ENCODE peak calls at places on chromosomes 11 and 22, in five cellular contexts. One of them, this sample, is unnamed.

GRCh38 chr22:50577697-50577986 is 585 bp downstream of the CPT1B start:
- DNase-seq in K562: no peak
- DNase-seq in GM12878: no peak
- DNase-seq in HepG2: no peak
- DNase-seq in H1: no peak
- DNase-seq in this sample: no peak

GRCh38 chr22:48705917-48706605 is 1121.6 kb downstream of the BRD1 start:
- DNase-seq in H1: no peak
- DNase-seq in HepG2: no peak
- DNase-seq in GM12878: no peak
- DNase-seq in K562: no peak
- DNase-seq in this sample: no peak

GRCh38 chr11:77821349-77821851 is 456 bp downstream of the AAMDC start:
- DNase-seq in K562: peak
- DNase-seq in H1: no peak
- DNase-seq in GM12878: no peak
- DNase-seq in HepG2: peak
- DNase-seq in this sample: no peak

GRCh38 chr22:48750282-48750681 is 1077.4 kb downstream of the BRD1 start:
- DNase-seq in GM12878: no peak
- DNase-seq in K562: no peak
- DNase-seq in HepG2: no peak
- DNase-seq in H1: no peak
- DNase-seq in this sample: no peak

GRCh38 chr11:133993107-133993506 is 36.3 kb upstream of the IGSF9B start:
- DNase-seq in HepG2: no peak
- DNase-seq in K562: no peak
- DNase-seq in H1: no peak
- DNase-seq in GM12878: no peak
- DNase-seq in this sample: no peak

GRCh38 chr11:68297812-68298658 is 14.4 kb upstream of the LRP5 start:
- DNase-seq in H1: peak
- DNase-seq in HepG2: peak
- DNase-seq in GM12878: no peak
- DNase-seq in K562: peak
- DNase-seq in this sample: peak

GRCh38 chr22:26671317-26672059 is 14.1 kb downstream of the MIAT start:
- DNase-seq in K562: no peak
- DNase-seq in H1: no peak
- DNase-seq in GM12878: peak
- DNase-seq in HepG2: no peak
- DNase-seq in this sample: no peak

GRCh38 chr22:32331918-32332725 is 25.5 kb upstream of the RFPL3 start:
- DNase-seq in H1: no peak
- DNase-seq in K562: no peak
- DNase-seq in GM12878: no peak
- DNase-seq in HepG2: no peak
- DNase-seq in this sample: no peak

GRCh38 chr11:25535462-25535861 is 796.5 kb upstream of the ANO3 start:
- DNase-seq in HepG2: no peak
- DNase-seq in K562: no peak
- DNase-seq in H1: no peak
- DNase-seq in GM12878: no peak
- DNase-seq in this sample: no peak

DNA sequence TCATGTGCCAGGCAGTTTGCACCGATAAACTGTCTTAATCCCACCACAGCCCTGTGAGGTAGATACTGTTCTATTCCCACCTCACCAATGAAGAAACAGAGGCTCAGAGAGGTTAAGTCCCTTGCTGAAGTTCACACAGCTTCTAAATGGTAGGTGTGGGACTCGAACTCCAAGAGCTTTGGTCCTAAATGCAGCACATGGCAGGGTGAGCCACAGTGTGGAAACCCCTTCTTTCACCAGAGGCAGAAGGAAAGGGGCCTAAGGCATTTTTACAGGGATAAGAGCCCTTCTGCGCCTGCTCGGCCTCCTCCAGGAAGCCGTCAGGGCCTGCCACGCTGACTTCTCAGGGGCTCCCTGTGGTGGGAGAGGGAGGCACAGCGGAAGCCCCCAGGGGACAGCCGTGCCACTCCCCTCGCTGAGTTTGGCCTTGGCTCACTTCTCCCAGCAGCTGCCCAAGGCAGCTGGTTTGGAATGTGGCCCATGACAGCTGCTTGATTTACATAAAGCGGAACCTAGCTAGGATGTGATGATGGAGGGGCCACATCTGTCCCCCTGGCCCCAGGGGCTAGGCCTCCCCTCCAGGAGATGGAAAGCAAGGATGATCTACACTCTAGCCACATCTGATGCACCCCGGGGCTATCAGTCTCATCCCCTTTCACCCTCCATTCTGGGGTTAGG is 35.4 kb downstream of the CD82 start:
- DNase-seq in H1: no peak
- DNase-seq in HepG2: no peak
- DNase-seq in K562: no peak
- DNase-seq in GM12878: no peak
- DNase-seq in this sample: no peak
- TF ChIP-seq POLR2A in H1: no peak
- TF ChIP-seq POLR2A in HepG2: no peak
- TF ChIP-seq POLR2A in K562: no peak
- TF ChIP-seq POLR2A in GM12878: no peak
- TF ChIP-seq POLR2A in this sample: no peak

GRCh38 chr22:19896665-19897355 is 42.1 kb upstream of the GNB1L start:
- DNase-seq in H1: no peak
- DNase-seq in K562: peak
- DNase-seq in GM12878: no peak
- DNase-seq in HepG2: no peak
- DNase-seq in this sample: no peak
- TF ChIP-seq SIN3A in H1: no peak
- TF ChIP-seq SIN3A in K562: no peak
- TF ChIP-seq SIN3A in GM12878: no peak
- TF ChIP-seq SIN3A in HepG2: no peak
- TF ChIP-seq SIN3A in this sample: no peak

GRCh38 chr11:111001091-111001430 is 244.5 kb upstream of the POU2AF2 start:
- DNase-seq in GM12878: no peak
- DNase-seq in HepG2: no peak
- DNase-seq in K562: no peak
- DNase-seq in H1: no peak
- DNase-seq in this sample: no peak
- TF ChIP-seq JUND in GM12878: no peak
- TF ChIP-seq JUND in HepG2: no peak
- TF ChIP-seq JUND in K562: no peak
- TF ChIP-seq JUND in H1: no peak
- TF ChIP-seq JUND in this sample: no peak

DNA sequence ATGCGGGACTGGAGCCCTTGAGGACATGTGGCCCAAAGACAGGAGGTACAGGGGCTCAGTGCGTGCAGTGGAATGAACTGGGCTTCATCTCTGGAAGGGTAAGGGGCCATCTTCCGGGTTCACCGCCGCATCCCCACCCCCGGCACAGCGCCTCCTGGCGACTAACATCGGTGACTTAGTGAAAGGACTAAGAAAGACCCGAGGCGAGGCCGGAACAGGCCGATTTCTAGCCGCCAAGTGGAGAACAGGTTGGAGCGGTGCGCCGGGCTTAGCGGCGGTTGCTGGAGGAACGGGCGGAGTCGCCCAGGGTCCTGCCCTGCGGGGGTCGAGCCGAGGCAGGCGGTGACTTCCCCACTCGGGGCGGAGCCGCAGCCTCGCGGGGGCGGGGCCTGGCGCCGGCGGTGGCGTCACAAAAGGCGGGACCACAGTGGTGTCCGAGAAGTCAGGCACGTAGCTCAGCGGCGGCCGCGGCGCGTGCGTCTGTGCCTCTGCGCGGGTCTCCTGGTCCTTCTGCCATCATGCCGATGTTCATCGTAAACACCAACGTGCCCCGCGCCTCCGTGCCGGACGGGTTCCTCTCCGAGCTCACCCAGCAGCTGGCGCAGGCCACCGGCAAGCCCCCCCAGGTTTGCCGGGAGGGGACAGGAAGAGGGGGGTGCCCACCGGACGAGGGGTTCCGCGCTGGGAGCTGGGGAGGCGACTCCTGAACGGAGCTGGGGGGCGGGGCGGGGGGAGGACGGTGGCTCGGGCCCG is at the start of gene MIF:
- DNase-seq in H1: peak
- DNase-seq in GM12878: peak
- DNase-seq in K562: peak
- DNase-seq in HepG2: peak
- DNase-seq in this sample: peak
- TF ChIP-seq POLR2A in H1: peak
- TF ChIP-seq POLR2A in GM12878: peak
- TF ChIP-seq POLR2A in K562: peak
- TF ChIP-seq POLR2A in HepG2: peak
- TF ChIP-seq POLR2A in this sample: peak

GRCh38 chr11:65516135-65516968 is 8.5 kb upstream of the SCYL1 start:
- DNase-seq in HepG2: no peak
- DNase-seq in H1: no peak
- DNase-seq in K562: no peak
- DNase-seq in GM12878: no peak
- DNase-seq in this sample: no peak
- TF ChIP-seq SIN3A in HepG2: no peak
- TF ChIP-seq SIN3A in H1: no peak
- TF ChIP-seq SIN3A in K562: no peak
- TF ChIP-seq SIN3A in GM12878: no peak
- TF ChIP-seq SIN3A in this sample: no peak

This sample was measured in HCT116.